ENCODE peak calls at places on chromosomes 3 and 15, in four cellular contexts. T is AG09309, B is ovary, K is choroid plexus epithelial cell. E is an unnamed sample.

GRCh38 chr15:64651573-64652260 is 123.7 kb downstream of the RBPMS2 start:
- DNase-seq in B (no peak), T (no peak), K (peak), E (no peak)

GRCh38 chr15:59251001-59251845 is 44.6 kb downstream of the LDHAL6B start:
- DNase-seq in K (no peak), T (no peak), B (no peak), E (no peak)

GRCh38 chr3:64022451-64023186 is 675 bp downstream of the PSMD6 start:
- DNase-seq in T (no peak), B (no peak), K (peak), E (peak)

GRCh38 chr3:96863129-96863740 is 48.8 kb downstream of the EPHA6 start:
- DNase-seq in B (peak), T (no peak), K (peak), E (peak)

GRCh38 chr15:95872366-95872771 is 458.1 kb upstream of the NR2F2 start:
- DNase-seq in T (no peak), B (no peak), K (peak), E (no peak)

GRCh38 chr3:139774570-139775302 is 97.0 kb upstream of the NMNAT3 start:
- DNase-seq in T (no peak), K (peak), B (no peak), E (no peak)

GRCh38 chr3:40915346-40915865 is 283.9 kb upstream of the CTNNB1 start:
- DNase-seq in B (no peak), K (no peak), T (no peak), E (no peak)

GRCh38 chr3:58167431-58168351 is 43.1 kb downstream of the DNASE1L3 start:
- DNase-seq in B (peak), K (peak), T (no peak), E (peak)

GRCh38 chr15:70152070-70152480 is 54.4 kb upstream of the TLE3 start:
- DNase-seq in B (no peak), K (peak), T (no peak), E (no peak)

GRCh38 chr3:61008168-61008737 is 243.0 kb downstream of the FHIT start:
- DNase-seq in B (no peak), K (no peak), T (no peak), E (no peak)

GRCh38 chr15:73560501-73561117 is 72.6 kb downstream of the NPTN start:
- DNase-seq in B (no peak), T (peak), K (peak), E (peak)

GRCh38 chr3:20185364-20185732 is 658 bp downstream of the SGO1 start:
- DNase-seq in T (no peak), B (no peak), K (peak), E (peak)

GRCh38 chr15:85029221-85029620 is 47.6 kb downstream of the PDE8A start:
- DNase-seq in K (no peak), T (no peak), B (no peak), E (no peak)

GRCh38 chr3:13622356-13622755 is 73.4 kb downstream of the FBLN2 start:
- DNase-seq in K (no peak), T (no peak), B (no peak), E (no peak)

GRCh38 chr3:157660847-157661246 is 157.6 kb upstream of the VEPH1 start:
- DNase-seq in B (no peak), T (no peak), K (no peak), E (no peak)

GRCh38 chr3:100110101-100110500 is 4.2 kb downstream of the FILIP1L start:
- DNase-seq in B (no peak), K (no peak), T (no peak), E (no peak)

GRCh38 chr3:29746163-29746562 is 465.3 kb downstream of the RBMS3 start:
- DNase-seq in T (no peak), K (no peak), B (no peak), E (no peak)

GRCh38 chr3:128845119-128845518 is 34.3 kb upstream of the ACAD9 start:
- DNase-seq in B (no peak), T (no peak), K (no peak), E (no peak)

GRCh38 chr15:92393287-92393993 is at the start of gene ST8SIA2:
- DNase-seq in T (no peak), K (no peak), B (no peak), E (peak)

GRCh38 chr15:30956216-30956803 is 35.1 kb downstream of the MTMR10 start:
- DNase-seq in B (no peak), K (peak), T (peak), E (no peak)

GRCh38 chr3:148214695-148215094 is 483.0 kb upstream of the AGTR1 start:
- DNase-seq in K (no peak), T (no peak), B (no peak), E (no peak)

GRCh38 chr3:59979542-59979941 is 929.7 kb upstream of the CFAP20DC start:
- DNase-seq in B (no peak), T (no peak), K (no peak), E (no peak)

GRCh38 chr15:31297880-31298456 is 28.7 kb upstream of the KLF13 start:
- DNase-seq in K (no peak), T (no peak), B (no peak), E (peak)

GRCh38 chr3:197522183-197522715 is 33.5 kb downstream of the BDH1 start:
- DNase-seq in B (no peak), T (no peak), K (no peak), E (peak)

GRCh38 chr3:32467333-32468070 is 35.1 kb downstream of the CMTM6 start:
- DNase-seq in B (peak), K (peak), T (no peak), E (peak)

GRCh38 chr3:149245738-149246451 is 24.3 kb upstream of the CP start:
- DNase-seq in K (peak), B (no peak), T (peak), E (no peak)
- H3K4me3 ChIP-seq in K (no peak), B (no peak), T (no peak), E (no peak)

DNA sequence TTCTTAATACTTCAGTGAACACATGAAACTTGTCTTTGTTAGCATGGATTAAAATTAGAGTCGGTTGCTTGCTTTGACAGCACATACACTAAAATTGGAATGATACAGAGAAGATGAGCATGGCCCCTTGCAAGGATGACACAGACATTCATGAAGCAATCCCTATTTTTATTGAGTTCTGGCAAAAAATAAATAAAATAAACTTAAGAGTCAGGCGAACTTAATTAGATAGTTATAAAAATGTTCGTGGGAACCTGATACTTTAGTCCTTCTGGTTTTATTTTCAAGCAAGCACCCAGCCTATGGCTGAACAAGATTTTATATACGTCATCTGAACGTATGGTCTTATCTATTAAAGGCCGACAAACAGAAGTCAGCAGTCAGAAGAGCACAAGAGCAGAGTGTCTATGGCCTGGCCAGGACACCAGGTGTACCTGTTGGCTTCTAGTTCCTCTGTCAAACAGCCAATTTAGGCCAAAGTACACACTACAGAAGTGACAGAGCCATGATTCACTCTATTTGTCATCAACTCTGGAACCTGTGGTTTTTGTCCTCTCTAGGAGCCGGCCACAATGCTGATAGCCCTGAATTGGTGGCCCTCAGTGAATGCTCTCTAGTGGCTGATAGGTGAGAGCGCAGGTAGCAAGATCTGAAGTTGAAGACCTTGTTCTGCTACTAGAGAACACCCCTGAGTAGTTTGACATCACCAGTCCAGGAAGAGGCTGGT is 64.3 kb downstream of the LEO1 start:
- DNase-seq in B (no peak), K (peak), T (no peak), E (peak)
- TF ChIP-seq CTCF in B (no peak), K (peak), T (peak), E (no peak)

DNA sequence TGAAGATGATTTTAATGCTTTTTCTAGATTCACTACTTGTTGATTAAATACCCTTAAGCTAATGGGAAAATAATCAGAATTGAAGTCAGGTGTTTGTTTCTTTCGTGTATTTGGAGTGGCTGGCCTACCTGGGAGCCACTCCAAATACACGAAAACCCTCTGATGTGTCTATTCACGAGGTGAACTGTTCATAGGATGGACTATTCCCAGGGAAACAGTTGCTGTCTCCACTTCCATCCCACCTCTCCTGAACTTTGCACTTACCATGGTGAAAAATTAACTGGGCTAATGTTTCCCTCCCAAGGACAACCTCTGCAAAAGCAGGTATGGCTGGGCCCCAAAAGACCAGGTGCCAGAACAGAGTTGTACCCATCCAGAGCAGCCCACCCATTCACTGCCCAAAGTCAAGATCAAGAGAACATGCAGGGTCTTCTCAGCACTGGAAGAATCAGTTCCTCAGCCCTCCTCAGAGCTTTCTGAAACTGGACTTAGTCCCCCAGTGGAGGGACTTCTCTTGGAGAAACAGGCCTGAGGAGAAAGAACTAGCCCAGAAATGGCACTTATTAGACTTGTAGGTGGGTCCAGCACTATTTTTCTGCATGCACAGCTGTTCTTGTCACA is 2.9 kb upstream of the SMAD3 start:
- DNase-seq in T (no peak), K (no peak), B (no peak), E (peak)
- H3K4me3 ChIP-seq in T (no peak), K (no peak), B (no peak), E (no peak)

GRCh38 chr15:89377842-89378698 is 43.4 kb upstream of the POLG start:
- DNase-seq in T (no peak), B (no peak), K (no peak), E (no peak)

GRCh38 chr15:89377042-89377841 is 42.6 kb upstream of the POLG start:
- DNase-seq in T (no peak), K (no peak), B (no peak), E (no peak)

GRCh38 chr15:89379423-89379735 is 44.8 kb upstream of the POLG start:
- DNase-seq in T (no peak), K (no peak), B (no peak), E (no peak)

GRCh38 chr15:89379818-89380217 is 45.2 kb upstream of the POLG start:
- DNase-seq in T (no peak), B (no peak), K (no peak), E (no peak)

DNA sequence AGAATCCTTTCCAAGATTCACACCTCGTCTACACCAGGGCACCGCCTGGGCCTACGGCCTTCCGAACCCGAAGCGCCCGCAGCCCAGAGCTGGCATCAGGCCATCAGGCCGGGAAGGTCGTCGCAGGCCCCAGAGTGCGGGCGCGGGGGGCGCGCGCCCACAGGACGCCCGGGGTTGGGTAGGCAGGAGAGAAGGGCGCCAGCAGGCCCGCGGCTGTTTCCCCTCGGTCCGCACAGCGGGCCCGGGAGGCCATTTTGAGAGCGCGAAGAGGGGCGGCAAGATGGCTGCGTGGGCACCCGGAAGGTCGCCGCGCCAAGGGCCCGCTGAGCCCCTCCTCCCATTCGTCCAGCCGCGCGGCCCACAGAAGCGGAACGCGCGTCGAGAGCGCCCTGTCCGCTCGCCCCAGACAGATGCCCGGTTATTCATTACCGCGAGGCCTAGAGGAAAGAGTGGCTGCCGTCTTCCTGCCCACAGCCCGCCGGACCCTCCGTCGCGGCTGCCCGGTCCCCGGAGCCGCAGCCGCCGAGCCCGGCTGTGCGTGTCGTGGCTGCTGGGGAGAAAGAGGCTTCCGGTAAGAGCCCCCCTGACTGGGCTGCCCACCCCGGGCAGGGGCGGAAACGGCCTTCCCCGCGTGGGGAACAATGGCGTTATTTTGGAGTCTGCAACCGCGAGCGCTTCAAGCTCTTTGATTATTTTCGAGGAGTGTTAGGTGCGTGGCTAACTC is 44.2 kb upstream of the POLG start:
- DNase-seq in B (no peak), K (no peak), T (no peak), E (no peak)
- TF ChIP-seq CTCF in B (no peak), K (no peak), T (no peak), E (no peak)

DNA sequence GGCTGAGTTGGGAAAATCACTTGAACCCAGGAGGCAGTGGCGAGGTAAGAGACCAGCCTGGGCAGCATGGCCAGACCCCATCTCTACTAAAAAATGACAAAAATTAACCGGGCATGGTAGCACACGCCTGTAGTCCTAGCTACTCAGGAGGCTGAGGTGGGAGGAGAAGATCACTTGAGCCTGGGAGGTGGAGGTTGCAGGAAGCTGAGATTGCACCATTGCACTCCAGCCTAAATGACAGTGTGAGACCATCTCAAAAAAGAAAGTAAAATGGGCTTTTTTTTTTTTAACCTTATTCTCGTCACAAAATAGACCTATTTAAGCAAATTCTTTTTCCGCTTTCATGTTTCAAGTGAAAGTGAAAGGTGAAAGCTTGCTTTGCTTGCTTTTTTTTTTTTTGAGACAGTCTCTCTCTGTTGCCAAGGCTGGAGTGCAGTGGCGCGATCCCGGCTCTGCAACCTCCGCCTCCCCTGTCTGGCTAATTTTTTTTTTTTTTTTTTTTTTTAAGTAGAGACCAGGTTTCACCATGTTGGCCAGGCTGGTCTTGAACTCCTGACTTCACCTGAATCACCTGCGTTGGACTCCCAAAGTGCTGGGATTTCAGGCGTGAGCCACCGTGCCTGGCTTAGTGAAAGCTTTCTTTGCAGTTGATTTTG is 3.6 kb downstream of the PDIA3 start:
- DNase-seq in K (peak), B (no peak), T (no peak), E (no peak)
- H3K4me3 ChIP-seq in K (no peak), B (no peak), T (no peak), E (no peak)

DNA sequence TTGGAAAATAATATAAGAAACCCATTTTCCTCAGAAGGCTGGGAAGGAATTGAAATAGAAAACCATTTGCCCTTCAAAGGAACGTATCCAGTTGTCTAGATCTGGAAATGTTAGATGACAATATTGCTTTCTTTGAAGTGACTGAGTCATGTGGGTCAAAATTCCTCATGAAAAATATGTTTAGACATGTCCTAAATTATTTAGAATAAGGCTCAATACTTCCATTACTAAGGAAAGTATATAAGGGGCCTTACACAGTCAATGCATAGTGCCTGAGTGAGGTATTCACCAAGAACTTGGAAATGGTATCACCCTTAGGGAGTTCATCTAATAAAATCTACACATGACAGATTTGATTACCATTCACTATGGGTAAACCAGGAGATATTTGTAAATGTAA is 619.8 kb upstream of the KCNMB2 start:
- DNase-seq in K (no peak), B (no peak), T (no peak), E (no peak)
- TF ChIP-seq CTCF in K (no peak), B (no peak), T (no peak), E (no peak)

GRCh38 chr3:87541711-87542110 is 265.3 kb upstream of the POU1F1 start:
- DNase-seq in K (no peak), B (no peak), T (no peak), E (no peak)
- H3K4me3 ChIP-seq in K (no peak), B (no peak), T (no peak), E (no peak)

DNA sequence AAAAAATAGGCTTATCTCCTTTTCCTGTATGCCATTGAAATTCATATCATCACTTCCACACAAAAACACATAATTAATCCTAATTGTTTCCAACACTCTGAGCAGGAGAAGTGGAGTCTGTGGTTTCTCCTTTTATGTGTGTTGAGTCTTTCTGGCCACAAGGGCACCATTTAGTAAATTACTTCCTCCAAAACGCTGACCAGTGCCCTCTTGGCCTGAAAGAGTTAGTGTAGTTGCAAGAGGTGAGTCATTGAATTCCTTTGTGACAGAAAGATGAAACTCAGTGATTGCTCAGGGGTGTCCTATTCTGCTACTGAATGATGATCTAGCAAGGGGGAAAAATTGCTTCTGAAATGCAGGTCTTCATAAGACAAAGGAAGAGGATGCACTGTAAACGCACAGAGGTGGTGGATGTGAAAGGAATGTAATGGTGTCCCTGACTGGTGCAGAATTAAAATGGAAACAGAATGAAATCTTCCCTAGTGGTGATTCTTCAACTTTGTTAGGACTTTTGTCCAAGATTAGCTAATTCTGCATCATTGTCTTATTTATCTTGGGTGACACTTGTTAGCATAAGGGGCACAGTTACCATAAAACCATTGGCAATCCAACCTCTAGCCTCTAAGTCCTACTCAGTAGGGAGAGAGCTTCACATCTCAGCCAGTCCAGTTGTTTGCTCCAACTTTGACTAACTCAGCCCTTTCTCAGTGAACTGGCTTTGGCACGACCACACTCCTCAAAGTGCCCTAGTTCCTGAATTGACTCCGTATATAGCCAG is 208.4 kb upstream of the NANOGP8 start:
- DNase-seq in B (no peak), K (peak), T (peak), E (no peak)
- TF ChIP-seq CTCF in B (no peak), K (peak), T (peak), E (no peak)

E was measured in colonic mucosa.